ENCODE peak calls at places on chromosome 5, in five cellular contexts. T is tibial nerve, D is esophagus squamous epithelium, V is pancreas, W is aorta. O is an unnamed sample. For H3K4me1, the result is how much of the 10 kb centered on the place peaks cover.

GRCh38 chr5:158758666-158759065 is 341.1 kb downstream of the EBF1 start:
- DNase-seq in V (no peak), T (no peak), D (no peak), W (no peak), O (no peak)

GRCh38 chr5:68460147-68460760 is 244.7 kb downstream of the PIK3R1 start:
- DNase-seq in W (no peak), D (no peak), V (no peak), T (peak), O (no peak)

GRCh38 chr5:33894566-33894965 is 2.8 kb upstream of the ADAMTS12 start:
- DNase-seq in W (no peak), D (no peak), T (no peak), V (no peak), O (no peak)

GRCh38 chr5:180366303-180366702 is 13.2 kb upstream of the GFPT2 start:
- DNase-seq in V (no peak), D (no peak), T (no peak), W (peak), O (peak)

GRCh38 chr5:298737-299125 is 22.8 kb upstream of the AHRR start:
- DNase-seq in W (no peak), T (no peak), V (no peak), D (no peak), O (no peak)

GRCh38 chr5:125559296-125559695 is 812.9 kb upstream of the ZNF608 start:
- DNase-seq in V (peak), D (no peak), W (no peak), T (no peak), O (no peak)

GRCh38 chr5:27144456-27144855 is 106.1 kb upstream of the CDH9 start:
- DNase-seq in V (no peak), T (no peak), W (no peak), D (no peak), O (no peak)

GRCh38 chr5:94901071-94901979 is 282.9 kb downstream of the SLF1 start:
- DNase-seq in W (no peak), D (no peak), T (peak), V (no peak), O (no peak)

GRCh38 chr5:133235696-133236426 is 184.0 kb downstream of the HSPA4 start:
- DNase-seq in W (no peak), V (no peak), D (no peak), T (no peak), O (no peak)

GRCh38 chr5:157817928-157818327 is 41.0 kb downstream of the CLINT1 start:
- DNase-seq in T (no peak), V (no peak), W (no peak), D (no peak), O (no peak)

GRCh38 chr5:29795253-29795652 is 1398.2 kb upstream of the CDH6 start:
- DNase-seq in D (no peak), V (no peak), T (no peak), W (no peak), O (no peak)

GRCh38 chr5:75933489-75933888 is 149.7 kb upstream of the SV2C start:
- DNase-seq in W (no peak), T (no peak), D (no peak), V (no peak), O (no peak)

GRCh38 chr5:126138475-126139005 is 284.7 kb upstream of the GRAMD2B start:
- DNase-seq in V (no peak), T (no peak), W (no peak), D (no peak), O (no peak)

GRCh38 chr5:129096382-129096991 is 1.9 kb downstream of the ISOC1 start:
- DNase-seq in D (no peak), W (no peak), T (no peak), V (no peak), O (no peak)

GRCh38 chr5:59503223-59503622 is 390.3 kb downstream of the PDE4D start:
- DNase-seq in V (no peak), D (no peak), T (no peak), W (no peak), O (no peak)

GRCh38 chr5:95760291-95761191 is 29.4 kb downstream of the RHOBTB3 start:
- DNase-seq in W (no peak), V (no peak), D (no peak), T (no peak), O (no peak)

GRCh38 chr5:93607367-93608258 is 24.6 kb downstream of the NR2F1 start:
- DNase-seq in T (peak), W (no peak), D (no peak), V (no peak), O (peak)

GRCh38 chr5:173204185-173204979 is 30.6 kb downstream of the NKX2-5 start:
- DNase-seq in W (no peak), T (peak), D (no peak), V (no peak), O (no peak)

GRCh38 chr5:78811121-78811832 is 162.7 kb upstream of the LHFPL2 start:
- DNase-seq in V (no peak), W (no peak), T (no peak), D (no peak), O (no peak)

GRCh38 chr5:89703799-89704198 is 705.8 kb downstream of the CETN3 start:
- DNase-seq in V (no peak), W (no peak), T (no peak), D (no peak), O (no peak)

GRCh38 chr5:179238628-179238970 is 106.7 kb downstream of the ADAMTS2 start:
- DNase-seq in V (no peak), W (no peak), D (no peak), T (no peak), O (no peak)

GRCh38 chr5:36705055-36705454 is 98.6 kb downstream of the SLC1A3 start:
- DNase-seq in W (no peak), V (no peak), T (no peak), D (no peak), O (no peak)

GRCh38 chr5:125412051-125412560 is 665.7 kb upstream of the ZNF608 start:
- DNase-seq in D (no peak), T (no peak), W (no peak), V (no peak), O (no peak)

GRCh38 chr5:53360811-53361210 is 119.6 kb upstream of the FST start:
- DNase-seq in D (no peak), V (no peak), W (no peak), T (no peak), O (no peak)

GRCh38 chr5:176904276-176904675 is 5.1 kb upstream of the HK3 start:
- DNase-seq in V (no peak), T (no peak), W (no peak), D (no peak), O (no peak)

GRCh38 chr5:172707285-172708182 is 63.5 kb downstream of the DUSP1 start:
- DNase-seq in W (peak), D (no peak), V (no peak), T (no peak), O (peak)

GRCh38 chr5:134905246-134905996 is 490 bp downstream of the PCBD2 start:
- DNase-seq in W (peak), T (peak), D (no peak), V (peak), O (no peak)

GRCh38 chr5:151388960-151389359 is 41.6 kb upstream of the SLC36A2 start:
- DNase-seq in D (no peak), W (no peak), T (no peak), V (no peak), O (no peak)

GRCh38 chr5:113293068-113293571 is 141.7 kb downstream of the TSSK1B start:
- DNase-seq in W (no peak), T (no peak), V (no peak), D (no peak), O (no peak)
- H3K4me3 ChIP-seq in W (peak), T (peak), V (peak), D (peak), O (peak)

GRCh38 chr5:98930972-98931762 is 2.4 kb upstream of the CHD1 start:
- DNase-seq in W (no peak), V (no peak), T (no peak), D (no peak), O (no peak)
- H3K4me1 ChIP-seq in W (under half), V (under half), T (under half), D (under half), O (under half)

DNA sequence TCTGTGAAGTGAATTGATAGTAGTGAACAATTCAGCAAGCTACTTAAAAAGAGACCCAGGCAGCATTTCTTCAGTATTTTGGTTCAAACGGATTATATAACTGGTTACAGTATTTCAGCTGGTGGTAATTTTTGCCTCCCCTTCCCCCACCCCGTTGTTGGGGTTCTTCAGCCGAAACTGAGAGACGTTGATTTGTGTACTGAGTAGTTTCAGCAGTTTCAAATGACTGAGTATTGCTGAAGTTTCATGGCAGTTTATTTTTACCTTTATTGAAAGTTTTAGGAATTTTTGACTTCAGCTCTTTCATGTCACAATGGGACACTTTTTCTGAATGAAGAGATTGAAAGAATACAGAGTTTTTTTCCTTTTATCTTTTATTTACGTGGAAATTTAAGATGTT is 1.7 kb downstream of the GPBP1 start:
- DNase-seq in W (no peak), T (no peak), D (no peak), V (no peak), O (no peak)
- H3K4me3 ChIP-seq in W (peak), T (peak), D (peak), V (peak), O (peak)

GRCh38 chr5:83003791-83004190 is 73.4 kb downstream of the TMEM167A start:
- DNase-seq in V (no peak), W (no peak), T (no peak), D (no peak), O (no peak)

GRCh38 chr5:83000448-83000847 is 76.7 kb downstream of the TMEM167A start:
- DNase-seq in D (no peak), V (no peak), W (no peak), T (no peak), O (no peak)

GRCh38 chr5:83006683-83007283 is 70.4 kb downstream of the TMEM167A start:
- DNase-seq in W (no peak), D (no peak), V (no peak), T (no peak), O (no peak)

GRCh38 chr5:83001788-83002381 is 75.3 kb downstream of the TMEM167A start:
- DNase-seq in T (no peak), D (no peak), V (no peak), W (no peak), O (no peak)

GRCh38 chr5:83000922-83001321 is 76.3 kb downstream of the TMEM167A start:
- DNase-seq in T (no peak), D (no peak), W (no peak), V (no peak), O (no peak)
- H3K4me1 ChIP-seq in T (under half), D (under half), W (under half), V (under half), O (under half)

GRCh38 chr5:85647349-85648127 is 970.2 kb upstream of the COX7C start:
- DNase-seq in W (no peak), T (no peak), D (no peak), V (no peak), O (no peak)
- H3K4me3 ChIP-seq in W (no peak), T (no peak), D (no peak), V (no peak), O (no peak)

GRCh38 chr5:154784856-154785255 is 29.7 kb downstream of the LARP1 start:
- DNase-seq in V (no peak), T (no peak), D (no peak), W (no peak), O (no peak)
- H3K4me1 ChIP-seq in V (half or more), T (under half), D (under half), W (under half), O (half or more)

GRCh38 chr5:80237243-80237642 is 18.6 kb downstream of the SERINC5 start:
- DNase-seq in V (no peak), T (no peak), D (no peak), W (no peak), O (no peak)

GRCh38 chr5:80238078-80238477 is 17.8 kb downstream of the SERINC5 start:
- DNase-seq in T (no peak), D (no peak), V (no peak), W (no peak), O (no peak)

GRCh38 chr5:80240368-80240986 is 15.4 kb downstream of the SERINC5 start:
- DNase-seq in V (no peak), T (no peak), W (no peak), D (no peak), O (no peak)

GRCh38 chr5:80238778-80239679 is 16.8 kb downstream of the SERINC5 start:
- DNase-seq in T (peak), W (peak), V (peak), D (no peak), O (peak)

DNA sequence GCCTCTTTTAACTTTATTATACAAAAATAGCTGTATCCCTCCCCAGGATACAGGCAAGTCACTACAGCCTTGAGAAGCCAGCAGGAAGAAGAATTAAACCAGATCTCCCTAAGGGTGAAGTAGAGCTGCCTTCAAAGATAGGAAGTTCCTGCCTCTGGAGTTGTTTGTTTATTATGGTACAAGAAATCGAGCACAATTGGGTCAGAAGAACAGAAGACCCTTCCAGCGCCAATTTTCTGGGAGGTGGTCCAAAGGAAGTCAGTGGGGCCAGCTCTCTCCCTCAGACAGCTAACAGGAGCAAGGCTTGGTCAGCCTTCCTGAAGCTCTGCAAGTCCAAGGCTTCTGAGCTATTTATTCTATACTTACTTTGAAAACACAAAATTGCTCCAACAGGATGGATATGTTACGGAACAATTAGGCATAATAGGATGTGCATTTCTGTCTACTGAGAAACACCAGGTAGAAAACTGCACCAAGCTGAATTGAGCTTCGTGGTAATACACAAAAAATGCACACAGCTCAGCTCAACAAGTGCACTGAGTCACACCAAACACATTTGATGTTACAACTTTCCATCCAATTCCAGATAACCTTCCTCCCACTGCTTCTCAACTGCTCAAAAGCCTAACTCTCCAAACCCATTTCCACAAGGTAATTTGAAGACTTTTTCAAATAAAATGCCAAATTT is 16.0 kb downstream of the SERINC5 start:
- DNase-seq in T (no peak), D (no peak), W (no peak), V (no peak), O (peak)
- H3K4me3 ChIP-seq in T (no peak), D (no peak), W (no peak), V (no peak), O (no peak)

DNA sequence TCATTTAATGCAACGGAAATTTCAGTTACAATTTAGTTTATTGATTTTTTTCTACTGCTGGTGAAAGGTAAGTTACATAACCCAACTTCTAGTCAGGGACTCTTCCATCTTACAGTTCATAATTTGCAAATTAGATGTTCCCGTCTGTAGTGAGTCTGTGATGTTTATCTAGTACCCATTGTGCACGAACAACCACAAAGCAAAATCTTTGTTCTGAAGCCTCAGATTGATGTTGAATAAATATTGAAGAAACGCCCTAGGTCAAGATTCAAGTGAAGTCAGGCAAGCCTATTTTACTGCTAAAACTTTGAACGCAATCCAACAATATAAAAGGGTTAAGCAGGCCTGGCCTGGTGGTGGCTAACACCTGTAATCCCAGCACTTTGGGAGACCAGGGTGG is 43.1 kb downstream of the BASP1 start:
- DNase-seq in T (no peak), D (no peak), V (no peak), W (no peak), O (no peak)
- H3K4me1 ChIP-seq in T (under half), D (under half), V (under half), W (under half), O (under half)

O was measured in right cardiac atrium.